ENCODE peak calls at places on chromosome 21, in seven cellular contexts. V, Z, S, U, E, G and X are unnamed samples.

GRCh38 chr21:19228241-19228640 is 824.7 kb upstream of the TMPRSS15 start:
- DNase-seq in E (no peak), U (no peak), G (no peak), S (no peak), Z (no peak), V (no peak), X (no peak)

GRCh38 chr21:46532080-46532479 is 72.8 kb downstream of the S100B start:
- DNase-seq in V (no peak), U (no peak), S (peak), G (no peak), E (no peak), Z (no peak), X (no peak)

GRCh38 chr21:39088831-39089380 is 94.3 kb downstream of the PSMG1 start:
- DNase-seq in U (no peak), Z (no peak), V (no peak), E (no peak), S (no peak), G (no peak), X (no peak)

GRCh38 chr21:26800455-26801454 is 44.5 kb downstream of the ADAMTS1 start:
- DNase-seq in E (peak), S (no peak), U (no peak), G (no peak), Z (no peak), V (no peak), X (no peak)

GRCh38 chr21:28148400-28149064 is 844.1 kb downstream of the LTN1 start:
- DNase-seq in S (no peak), E (no peak), V (no peak), G (no peak), Z (no peak), U (no peak), X (no peak)

GRCh38 chr21:27564684-27565280 is 597.9 kb upstream of the ADAMTS5 start:
- DNase-seq in V (no peak), G (no peak), E (peak), U (peak), Z (peak), S (no peak), X (peak)

GRCh38 chr21:26449161-26449560 is 123.9 kb downstream of the CYYR1 start:
- DNase-seq in V (no peak), S (no peak), U (no peak), Z (no peak), E (peak), G (no peak), X (no peak)

GRCh38 chr21:37535672-37536071 is 169.1 kb downstream of the DYRK1A start:
- DNase-seq in S (no peak), V (no peak), U (no peak), G (no peak), Z (no peak), E (no peak), X (no peak)

GRCh38 chr21:14675774-14676530 is 129.8 kb upstream of the SAMSN1 start:
- DNase-seq in E (no peak), U (peak), V (no peak), G (no peak), S (peak), Z (peak), X (no peak)

GRCh38 chr21:37373539-37373938 is 7.0 kb downstream of the DYRK1A start:
- DNase-seq in S (no peak), G (no peak), V (no peak), E (no peak), U (no peak), Z (no peak), X (no peak)

GRCh38 chr21:42672699-42673458 is 19.5 kb downstream of the PDE9A start:
- DNase-seq in U (no peak), Z (no peak), V (no peak), E (no peak), G (no peak), S (no peak), X (no peak)